ENCODE peak calls at places on chromosomes 11 and 22, in seven cellular contexts. W, T, U, Z, Y, I and K are unnamed samples.

GRCh38 chr11:12706531-12707499 is 32.6 kb downstream of the TEAD1 start:
- DNase-seq in W (no peak), T (no peak), U (peak), Z (no peak), Y (peak), I (peak), K (no peak)

GRCh38 chr11:128171496-128171895 is 415.9 kb downstream of the ETS1 start:
- DNase-seq in W (no peak), T (no peak), U (no peak), Z (no peak), Y (no peak), I (no peak), K (no peak)

GRCh38 chr11:104033134-104033533 is 3.3 kb upstream of the DDI1 start:
- DNase-seq in W (peak), T (no peak), U (no peak), Z (no peak), Y (no peak), I (peak), K (no peak)

GRCh38 chr11:60469723-60470122 is 14.1 kb downstream of the MS4A1 start:
- DNase-seq in W (no peak), T (no peak), U (no peak), Z (no peak), Y (no peak), I (no peak), K (no peak)

GRCh38 chr11:84163115-84163514 is 876.9 kb upstream of the CCDC90B start:
- DNase-seq in W (no peak), T (no peak), U (no peak), Z (no peak), Y (no peak), I (no peak), K (no peak)

GRCh38 chr11:11349870-11350325 is 3.2 kb downstream of the CSNK2A3 start:
- DNase-seq in W (peak), T (no peak), U (no peak), Z (no peak), Y (no peak), I (peak), K (no peak)

GRCh38 chr11:70416881-70417280 is 18.6 kb downstream of the CTTN start:
- DNase-seq in W (no peak), T (no peak), U (no peak), Z (no peak), Y (no peak), I (no peak), K (no peak)

GRCh38 chr22:44424867-44425351 is 73.1 kb downstream of the RTL6 start:
- DNase-seq in W (no peak), T (no peak), U (no peak), Z (no peak), Y (no peak), I (no peak), K (no peak)

GRCh38 chr22:17842386-17842785 is 68.1 kb upstream of the BID start:
- DNase-seq in W (peak), T (peak), U (peak), Z (no peak), Y (no peak), I (no peak), K (no peak)

GRCh38 chr22:21455334-21456089 is 11.7 kb upstream of the TMEM191C start:
- DNase-seq in W (no peak), T (no peak), U (no peak), Z (no peak), Y (no peak), I (no peak), K (no peak)

GRCh38 chr11:35618497-35619029 is 303 bp downstream of the FJX1 start:
- DNase-seq in W (no peak), T (no peak), U (peak), Z (no peak), Y (peak), I (peak), K (no peak)

GRCh38 chr11:20668844-20669832 is at the start of gene NELL1:
- DNase-seq in W (no peak), T (no peak), U (no peak), Z (no peak), Y (no peak), I (no peak), K (peak)

GRCh38 chr11:125084761-125085231 is 21.7 kb downstream of the SLC37A2 start:
- DNase-seq in W (peak), T (no peak), U (no peak), Z (no peak), Y (no peak), I (no peak), K (no peak)

GRCh38 chr11:94379619-94380018 is 21.6 kb downstream of the GPR83 start:
- DNase-seq in W (no peak), T (no peak), U (no peak), Z (no peak), Y (no peak), I (no peak), K (peak)

GRCh38 chr22:50079689-50080465 is 5.3 kb downstream of the MLC1 start:
- DNase-seq in W (no peak), T (no peak), U (no peak), Z (no peak), Y (no peak), I (no peak), K (no peak)

GRCh38 chr11:134261626-134262488 is 8.5 kb downstream of the ACAD8 start:
- DNase-seq in W (no peak), T (no peak), U (no peak), Z (no peak), Y (peak), I (no peak), K (no peak)

GRCh38 chr11:133272386-133272785 is 259.9 kb downstream of the OPCML start:
- DNase-seq in W (no peak), T (no peak), U (no peak), Z (no peak), Y (no peak), I (no peak), K (no peak)

GRCh38 chr11:1208361-1209261 is 14.3 kb upstream of the MUC5B start:
- DNase-seq in W (no peak), T (no peak), U (peak), Z (no peak), Y (no peak), I (no peak), K (no peak)

GRCh38 chr11:126280595-126280994 is 2.3 kb upstream of the TIRAP start:
- DNase-seq in W (peak), T (no peak), U (no peak), Z (no peak), Y (no peak), I (no peak), K (no peak)

GRCh38 chr22:31790240-31790639 is 36.4 kb downstream of the DEPDC5 start:
- DNase-seq in W (no peak), T (peak), U (no peak), Z (no peak), Y (no peak), I (no peak), K (no peak)

GRCh38 chr11:65498042-65498726 is 661 bp upstream of the MALAT1 start:
- DNase-seq in W (peak), T (no peak), U (peak), Z (no peak), Y (no peak), I (peak), K (no peak)

GRCh38 chr11:66337103-66337899 is 1.1 kb upstream of the RIN1 start:
- DNase-seq in W (no peak), T (no peak), U (no peak), Z (no peak), Y (no peak), I (no peak), K (no peak)

GRCh38 chr11:85697747-85698146 is 11.8 kb upstream of the CCDC89 start:
- DNase-seq in W (no peak), T (no peak), U (no peak), Z (no peak), Y (no peak), I (no peak), K (no peak)

GRCh38 chr11:119509969-119510401 is 87.0 kb upstream of the THY1 start:
- DNase-seq in W (peak), T (no peak), U (peak), Z (no peak), Y (no peak), I (no peak), K (no peak)

GRCh38 chr11:118740892-118741291 is 50.1 kb downstream of the DDX6 start:
- DNase-seq in W (no peak), T (no peak), U (no peak), Z (no peak), Y (no peak), I (no peak), K (no peak)

GRCh38 chr11:6925636-6926207 is 504 bp upstream of the ZNF215 start:
- DNase-seq in W (no peak), T (no peak), U (no peak), Z (no peak), Y (peak), I (no peak), K (no peak)

GRCh38 chr11:126163074-126163700 is 48.3 kb downstream of the RPUSD4 start:
- DNase-seq in W (no peak), T (no peak), U (no peak), Z (no peak), Y (no peak), I (no peak), K (no peak)

GRCh38 chr11:35605691-35606090 is 12.6 kb upstream of the FJX1 start:
- DNase-seq in W (peak), T (no peak), U (no peak), Z (peak), Y (no peak), I (peak), K (no peak)

GRCh38 chr11:65530157-65530496 is 5.2 kb downstream of the SCYL1 start:
- DNase-seq in W (no peak), T (no peak), U (no peak), Z (no peak), Y (peak), I (no peak), K (no peak)

GRCh38 chr11:15569626-15570025 is 454.9 kb downstream of the INSC start:
- DNase-seq in W (no peak), T (no peak), U (no peak), Z (no peak), Y (no peak), I (peak), K (peak)

GRCh38 chr11:63602296-63602695 is 11.9 kb downstream of the PLAAT3 start:
- DNase-seq in W (peak), T (no peak), U (no peak), Z (no peak), Y (no peak), I (no peak), K (peak)

GRCh38 chr11:59263225-59263894 is 50.6 kb upstream of the MPEG1 start:
- DNase-seq in W (no peak), T (peak), U (peak), Z (no peak), Y (no peak), I (no peak), K (peak)

GRCh38 chr22:37479196-37479595 is 7.0 kb downstream of the MFNG start:
- DNase-seq in W (no peak), T (no peak), U (no peak), Z (no peak), Y (no peak), I (no peak), K (no peak)
- H3K4me3 ChIP-seq in W (no peak), T (no peak), U (no peak), Z (no peak), Y (no peak), I (no peak), K (no peak)

DNA sequence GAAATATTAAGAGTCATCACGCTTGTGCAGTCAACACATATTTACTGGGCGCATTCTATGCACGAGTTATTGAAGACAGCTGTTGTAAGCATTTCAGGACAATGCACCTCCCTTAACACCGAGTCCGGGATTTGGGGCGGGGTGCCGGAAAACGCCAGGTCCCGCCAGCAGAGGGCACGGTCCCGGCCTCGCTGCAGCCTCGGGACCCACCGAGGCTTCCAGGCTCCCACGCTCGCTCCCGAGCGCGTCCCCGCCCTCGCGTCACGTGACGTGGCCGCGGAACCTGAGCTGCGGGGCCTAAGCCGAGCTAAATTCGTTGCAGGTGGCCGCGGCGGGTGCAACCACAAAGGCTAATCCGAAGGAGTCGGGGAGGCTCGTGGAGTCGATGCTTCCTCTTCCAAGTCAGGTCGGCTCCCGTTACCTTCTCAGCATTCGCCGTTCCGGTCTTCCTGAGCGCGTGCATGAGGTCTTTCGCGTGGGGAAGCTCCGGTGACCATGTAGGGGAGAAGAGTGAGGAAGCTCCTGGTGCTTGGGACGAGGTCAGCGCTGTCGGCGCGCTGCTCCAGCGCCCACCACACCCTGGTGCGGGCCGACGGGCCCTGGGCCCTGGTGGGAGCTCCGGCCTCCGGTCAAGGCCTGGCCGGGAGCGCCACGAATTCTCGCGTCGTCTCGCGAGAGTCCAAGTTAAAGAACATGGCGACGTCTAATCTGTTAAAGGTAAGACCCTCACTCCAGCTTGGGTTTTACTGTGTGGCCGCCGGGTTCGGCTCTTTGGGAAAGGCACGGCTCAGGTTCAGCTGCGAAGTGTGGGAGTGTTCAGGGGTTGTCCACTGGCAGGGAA is at the start of gene CUL5:
- DNase-seq in W (peak), T (peak), U (peak), Z (peak), Y (peak), I (peak), K (peak)
- TF ChIP-seq POLR2A in W (peak), T (peak), U (peak), Z (peak), Y (peak), I (peak), K (peak)

DNA sequence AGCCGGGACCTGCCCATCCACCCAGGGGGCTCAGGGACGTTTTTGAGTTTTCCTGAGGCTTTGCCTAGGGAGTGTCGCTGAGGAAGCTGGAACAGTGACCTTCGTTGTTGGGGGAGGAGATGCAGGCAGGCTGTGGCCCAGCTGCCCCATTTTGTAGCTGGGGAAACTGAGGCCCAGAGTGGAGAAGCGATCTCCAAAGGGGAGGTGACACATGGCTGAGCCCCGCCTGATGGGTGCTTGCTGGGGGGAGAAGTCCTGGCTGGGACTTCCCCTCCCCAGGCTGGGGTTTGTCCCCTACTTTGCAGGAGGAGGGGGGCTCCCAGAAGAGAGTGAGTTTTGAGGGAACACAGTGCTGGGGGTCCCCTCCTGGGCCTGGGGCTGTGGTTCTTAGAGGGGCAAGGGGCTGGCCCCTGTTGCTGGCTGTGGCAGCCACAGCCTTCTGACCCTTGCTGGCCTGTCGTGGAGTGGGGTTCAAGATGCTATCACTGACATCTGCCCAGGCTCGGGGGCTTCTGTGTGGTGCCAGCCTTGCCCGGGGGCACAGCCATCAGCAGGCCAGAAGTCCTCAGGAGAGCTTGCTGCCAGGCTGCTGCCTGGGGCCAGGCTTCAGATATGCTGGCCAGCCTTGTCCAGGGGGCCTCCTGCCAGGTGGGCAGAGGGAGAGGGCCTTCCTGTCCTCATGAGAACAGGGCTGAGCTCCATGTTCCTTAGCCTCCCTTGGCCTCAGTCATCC is 21.4 kb downstream of the KCNQ1 start:
- DNase-seq in W (no peak), T (no peak), U (no peak), Z (no peak), Y (no peak), I (no peak), K (no peak)
- H3K4me3 ChIP-seq in W (no peak), T (peak), U (no peak), Z (no peak), Y (no peak), I (no peak), K (no peak)

GRCh38 chr11:110376711-110377324 is 52.9 kb upstream of the FDX1 start:
- DNase-seq in W (peak), T (peak), U (peak), Z (peak), Y (peak), I (peak), K (no peak)
- TF ChIP-seq POLR2A in W (no peak), T (no peak), U (no peak), Z (no peak), Y (no peak), I (no peak), K (no peak)

GRCh38 chr11:75487366-75487765 is 38.4 kb downstream of the GDPD5 start:
- DNase-seq in W (no peak), T (no peak), U (no peak), Z (no peak), Y (no peak), I (no peak), K (no peak)

GRCh38 chr11:75490221-75491181 is 35.2 kb downstream of the GDPD5 start:
- DNase-seq in W (no peak), T (no peak), U (no peak), Z (no peak), Y (no peak), I (no peak), K (no peak)

GRCh38 chr11:75495749-75496641 is 29.7 kb downstream of the GDPD5 start:
- DNase-seq in W (no peak), T (no peak), U (no peak), Z (no peak), Y (no peak), I (no peak), K (no peak)

GRCh38 chr11:75492181-75492820 is 33.4 kb downstream of the GDPD5 start:
- DNase-seq in W (no peak), T (peak), U (peak), Z (no peak), Y (no peak), I (no peak), K (no peak)

DNA sequence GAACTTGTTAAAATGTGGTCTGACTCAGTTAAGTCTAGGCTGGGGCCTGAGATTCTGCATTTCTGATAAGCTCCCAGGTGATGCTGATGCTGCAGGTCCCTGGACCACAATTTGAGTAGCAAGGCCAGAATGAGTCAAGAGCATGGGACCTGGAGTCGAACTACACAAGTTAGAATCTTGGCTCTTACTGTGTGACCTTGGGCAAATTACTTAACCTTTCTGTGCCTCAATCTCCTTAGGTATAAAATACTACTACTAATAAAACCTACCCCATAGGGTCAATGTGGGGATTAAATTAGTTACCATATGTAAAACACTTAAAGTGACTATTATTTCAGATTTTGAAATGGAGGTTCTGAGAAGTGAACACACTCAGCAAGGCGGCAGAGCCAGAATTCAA is 34.3 kb downstream of the GDPD5 start:
- DNase-seq in W (no peak), T (no peak), U (no peak), Z (no peak), Y (no peak), I (no peak), K (no peak)
- H3K4me3 ChIP-seq in W (no peak), T (no peak), U (no peak), Z (no peak), Y (no peak), I (no peak), K (no peak)